ENCODE peak calls at places on chromosomes 2 and 18, in ten cellular contexts. W is A549; N is heart right ventricle; V is colonic mucosa; Y is CD8-positive, alpha-beta T cell; Q is HAP-1; R is GM12864; P is stomach; S is SK-N-SH; C is mammary epithelial cell. Z is an unnamed sample.

GRCh38 chr2:225995788-225996476 is 596.4 kb downstream of the NYAP2 start:
- DNase-seq in Y (no peak), R (no peak), C (peak; percentile 32), P (no peak), V (no peak), W (no peak), N (no peak), S (no peak), Q (no peak), Z (no peak)

GRCh38 chr18:68735498-68736343 is 20.8 kb upstream of the TMX3 start:
- DNase-seq in C (peak; percentile 37), R (peak; percentile 25), P (no peak), V (no peak), Y (no peak), S (peak; percentile 58), W (peak; percentile 30), Q (no peak), N (no peak), Z (peak; percentile 29)

GRCh38 chr2:227534714-227535113 is 62.8 kb downstream of the AGFG1 start:
- DNase-seq in Q (no peak), S (no peak), R (peak; percentile 76), N (no peak), W (no peak), Y (no peak), P (no peak), V (no peak), C (no peak), Z (no peak)

GRCh38 chr2:152419944-152420813 is 85.2 kb downstream of the FMNL2 start:
- DNase-seq in C (no peak), W (no peak), S (no peak), Y (no peak), R (no peak), V (no peak), N (no peak), Q (no peak), P (no peak), Z (no peak)

GRCh38 chr2:229087843-229088520 is 183.1 kb downstream of the PID1 start:
- DNase-seq in P (no peak), Y (no peak), V (no peak), S (no peak), W (no peak), Q (no peak), C (no peak), N (no peak), R (no peak), Z (no peak)

GRCh38 chr2:172342056-172342455 is 85.3 kb upstream of the ITGA6 start:
- DNase-seq in C (no peak), Q (no peak), V (peak; percentile 51), Y (no peak), N (peak; percentile 27), R (no peak), W (no peak), P (no peak), S (no peak), Z (no peak)

GRCh38 chr2:124269348-124269747 is 244.3 kb downstream of the CNTNAP5 start:
- DNase-seq in R (no peak), V (no peak), Q (no peak), N (no peak), C (no peak), Y (no peak), P (peak; percentile 47), S (peak; percentile 12), W (no peak), Z (no peak)

GRCh38 chr2:150487537-150488429 is at the start of gene RND3:
- DNase-seq in W (peak; percentile 99), Y (peak; percentile 11), N (peak; percentile 91), Q (peak; percentile 95), V (peak; percentile 98), C (peak; percentile 98), P (peak; percentile 96), S (peak; percentile 86), R (peak; percentile 26), Z (peak; percentile 96)

GRCh38 chr2:108612153-108612513 is 77.9 kb downstream of the LIMS1 start:
- DNase-seq in Q (no peak), P (no peak), R (peak; percentile 98), S (no peak), N (no peak), Y (peak; percentile 22), V (no peak), W (no peak), C (peak; percentile 95), Z (peak; percentile 35)

GRCh38 chr2:103008586-103008985 is 246.8 kb downstream of the TMEM182 start:
- DNase-seq in V (no peak), R (no peak), P (no peak), C (no peak), S (no peak), Q (no peak), N (no peak), W (peak; percentile 4), Y (no peak), Z (no peak)

GRCh38 chr2:42252464-42252863 is 83.3 kb downstream of the EML4 start:
- DNase-seq in N (no peak), C (no peak), Y (no peak), P (no peak), Q (peak; percentile 69), W (no peak), V (no peak), S (no peak), R (no peak), Z (no peak)

GRCh38 chr2:88856409-88857135 is 165.1 kb downstream of the RPIA start:
- DNase-seq in W (no peak), V (no peak), C (no peak), Y (no peak), S (no peak), R (peak; percentile 88), Q (no peak), P (no peak), N (no peak), Z (no peak)
- H3K4me3 ChIP-seq in W (no peak overlapping the region), V (no peak overlapping the region), C (no peak overlapping the region), Y (no peak overlapping the region), S (no peak overlapping the region), R (peak overlapping the region; percentile 78), Q (no peak overlapping the region), P (no peak overlapping the region), N (no peak overlapping the region), Z (no peak overlapping the region)

GRCh38 chr18:42190643-42191042 is 235.6 kb downstream of the PIK3C3 start:
- DNase-seq in R (no peak), W (no peak), Y (no peak), C (no peak), N (no peak), S (no peak), P (no peak), V (no peak), Q (no peak), Z (no peak)
- H3K4me3 ChIP-seq in R (no peak overlapping the region), W (no peak overlapping the region), Y (no peak overlapping the region), C (no peak overlapping the region), N (no peak overlapping the region), S (no peak overlapping the region), P (no peak overlapping the region), V (no peak overlapping the region), Q (no peak overlapping the region), Z (no peak overlapping the region)

GRCh38 chr2:96764253-96764637 is 3.5 kb downstream of the CNNM4 start:
- DNase-seq in Y (no peak), W (no peak), C (no peak), N (no peak), R (no peak), P (peak; percentile 34), S (peak; percentile 57), V (no peak), Q (peak; percentile 63), Z (no peak)
- H3K4me3 ChIP-seq in Y (peak overlapping the region; percentile 95), W (peak overlapping the region; percentile 18), C (peak overlapping the region; percentile 15), N (peak overlapping the region; percentile 63), R (peak overlapping the region; percentile 67), P (peak overlapping the region; percentile 77), S (peak overlapping the region; percentile 74), V (peak overlapping the region; percentile 74), Q (peak overlapping the region; percentile 70), Z (no peak overlapping the region)

GRCh38 chr2:44680983-44681481 is 260.5 kb upstream of the SIX3 start:
- DNase-seq in Q (peak; percentile 63), R (no peak), P (no peak), W (no peak), V (no peak), S (peak; percentile 78), N (no peak), C (no peak), Y (no peak), Z (no peak)
- H3K4me3 ChIP-seq in Q (no peak overlapping the region), R (no peak overlapping the region), P (no peak overlapping the region), W (no peak overlapping the region), V (no peak overlapping the region), S (peak overlapping the region; percentile 18), N (no peak overlapping the region), C (no peak overlapping the region), Y (no peak overlapping the region), Z (no peak overlapping the region)

Z was measured in skeletal muscle cell.